ENCODE peak calls at places on chromosomes 7 and 10, in four cellular contexts. S is OCI-LY7, U is T-helper 9 cell, I is left ventricle myocardium superior. W is an unnamed sample.

GRCh38 chr7:54664235-54665228 is 94.5 kb downstream of the SEC61G start:
- DNase-seq in S (peak; percentile 1), U (no peak), I (peak; percentile 55), W (no peak)

GRCh38 chr7:74173074-74173473 is 1.1 kb upstream of the EIF4H start:
- DNase-seq in S (peak; percentile 53), U (no peak), I (no peak), W (no peak)

GRCh38 chr10:67520924-67521520 is 175.0 kb downstream of the CTNNA3 start:
- DNase-seq in S (peak; percentile 52), U (peak; percentile 10), I (no peak), W (peak; percentile 46)

GRCh38 chr7:69827140-69827919 is 229.1 kb downstream of the AUTS2 start:
- DNase-seq in S (peak; percentile 51), U (no peak), I (no peak), W (peak; percentile 78)

GRCh38 chr7:91034459-91035368 is 229.5 kb upstream of the FZD1 start:
- DNase-seq in S (peak; percentile 61), U (no peak), I (no peak), W (no peak)

GRCh38 chr10:72009430-72010081 is 45.4 kb downstream of the CHST3 start:
- DNase-seq in S (no peak), U (no peak), I (peak; percentile 89), W (no peak)

GRCh38 chr10:89633484-89633883 is 11.6 kb downstream of the PANK1 start:
- DNase-seq in S (no peak), U (no peak), I (no peak), W (no peak)

GRCh38 chr10:96724621-96725020 is 4.3 kb upstream of the PIK3AP1 start:
- DNase-seq in S (no peak), U (no peak), I (no peak), W (no peak)

GRCh38 chr7:157239571-157240270 is 97.1 kb upstream of the DNAJB6 start:
- DNase-seq in S (no peak), U (no peak), I (no peak), W (no peak)

GRCh38 chr10:62019685-62020361 is 118.3 kb downstream of the ARID5B start:
- DNase-seq in S (no peak), U (no peak), I (no peak), W (no peak)

GRCh38 chr7:108863221-108863848 is 293.7 kb downstream of the DNAJB9 start:
- DNase-seq in S (no peak), U (no peak), I (no peak), W (no peak)

GRCh38 chr7:16564909-16565426 is 38.3 kb downstream of the LRRC72 start:
- DNase-seq in S (peak; percentile 52), U (no peak), I (no peak), W (peak; percentile 11)

GRCh38 chr7:30665043-30665442 is 17.2 kb downstream of the CRHR2 start:
- DNase-seq in S (no peak), U (no peak), I (no peak), W (no peak)

GRCh38 chr7:82221152-82221674 is 222.4 kb downstream of the CACNA2D1 start:
- DNase-seq in S (no peak), U (no peak), I (no peak), W (no peak)

GRCh38 chr7:41984888-41985287 is 252.1 kb downstream of the GLI3 start:
- DNase-seq in S (no peak), U (no peak), I (no peak), W (no peak)

GRCh38 chr10:99667108-99667751 is 7.9 kb downstream of the ENTPD7 start:
- DNase-seq in S (no peak), U (no peak), I (no peak), W (no peak)

GRCh38 chr10:99457808-99458207 is 27.4 kb upstream of the GOT1 start:
- DNase-seq in S (no peak), U (no peak), I (no peak), W (no peak)

GRCh38 chr10:35306852-35307251 is 29.5 kb upstream of the CCNY start:
- DNase-seq in S (no peak), U (no peak), I (no peak), W (no peak)

GRCh38 chr7:151599401-151600227 is 79.9 kb upstream of the RHEB start:
- DNase-seq in S (no peak), U (no peak), I (no peak), W (no peak)

GRCh38 chr10:34543716-34544115 is 271.4 kb downstream of the PARD3 start:
- DNase-seq in S (no peak), U (no peak), I (no peak), W (no peak)

GRCh38 chr10:131676971-131677421 is 223.8 kb upstream of the PPP2R2D start:
- DNase-seq in S (no peak), U (no peak), I (no peak), W (no peak)

GRCh38 chr7:28144266-28144665 is 36.3 kb downstream of the JAZF1 start:
- DNase-seq in S (no peak), U (no peak), I (no peak), W (no peak)

GRCh38 chr10:126910196-126910595 is 5.0 kb downstream of the DOCK1 start:
- DNase-seq in S (no peak), U (no peak), I (no peak), W (no peak)

GRCh38 chr10:81847675-81848074 is 27.3 kb upstream of the NRG3 start:
- DNase-seq in S (no peak), U (no peak), I (no peak), W (no peak)

GRCh38 chr7:120741371-120742042 is 116.4 kb downstream of the TSPAN12 start:
- DNase-seq in S (no peak), U (no peak), I (no peak), W (no peak)

GRCh38 chr10:72074413-72075183 is 13.8 kb downstream of the SPOCK2 start:
- DNase-seq in S (no peak), U (no peak), I (peak; percentile 7), W (no peak)

GRCh38 chr10:13659887-13660544 is 73.3 kb downstream of the PRPF18 start:
- DNase-seq in S (peak; percentile 43), U (peak; percentile 66), I (peak; percentile 83), W (peak; percentile 57)

GRCh38 chr7:27167170-27167505 is 1.8 kb upstream of the HOXA9 start:
- DNase-seq in S (no peak), U (no peak), I (peak; percentile 25), W (peak; percentile 66)

GRCh38 chr10:111335826-111336225 is 259.0 kb downstream of the ADRA2A start:
- DNase-seq in S (no peak), U (no peak), I (no peak), W (no peak)

GRCh38 chr10:349081-349480 is 213.8 kb downstream of the ZMYND11 start:
- DNase-seq in S (no peak), U (no peak), I (no peak), W (no peak)

GRCh38 chr7:50657341-50657873 is 92.2 kb upstream of the DDC start:
- DNase-seq in S (no peak), U (no peak), I (peak; percentile 70), W (no peak)

GRCh38 chr10:92123031-92123450 is 167.8 kb downstream of the CPEB3 start:
- DNase-seq in S (no peak), U (no peak), I (no peak), W (no peak)